ENCODE peak calls at places on chromosomes 5 and 9, in four cellular contexts. O, E, T and F are unnamed samples.

GRCh38 chr9:26551971-26552370 is 340.6 kb downstream of the CAAP1 start:
- DNase-seq in O (no peak), E (no peak), T (no peak), F (no peak)

GRCh38 chr5:74918232-74918669 is 52.1 kb upstream of the FAM169A start:
- DNase-seq in O (no peak), E (no peak), T (no peak), F (no peak)

GRCh38 chr5:68395844-68396523 is 180.4 kb downstream of the PIK3R1 start:
- DNase-seq in O (no peak), E (no peak), T (no peak), F (no peak)

GRCh38 chr9:83047839-83048775 is 14.8 kb downstream of the RASEF start:
- DNase-seq in O (no peak), E (no peak), T (no peak), F (no peak)

GRCh38 chr5:96176022-96176421 is 214.4 kb upstream of the ELL2 start:
- DNase-seq in O (no peak), E (no peak), T (no peak), F (no peak)

GRCh38 chr5:60843693-60844428 is at the start of gene ELOVL7:
- DNase-seq in O (peak), E (peak), T (no peak), F (peak)

GRCh38 chr9:79166005-79166404 is 405.8 kb upstream of the TLE4 start:
- DNase-seq in O (no peak), E (no peak), T (no peak), F (no peak)

GRCh38 chr5:73596705-73597328 is 29.2 kb upstream of the ARHGEF28 start:
- DNase-seq in O (peak), E (peak), T (no peak), F (peak)

GRCh38 chr5:134370306-134370870 is 981 bp upstream of the UBE2B start:
- DNase-seq in O (peak), E (no peak), T (no peak), F (no peak)

GRCh38 chr9:69027355-69028097 is 8.0 kb upstream of the FXN start:
- DNase-seq in O (peak), E (no peak), T (peak), F (peak)

GRCh38 chr5:36528588-36528987 is 77.8 kb upstream of the SLC1A3 start:
- DNase-seq in O (no peak), E (no peak), T (no peak), F (no peak)

GRCh38 chr9:130499804-130500263 is 55.1 kb downstream of the ASS1 start:
- DNase-seq in O (peak), E (no peak), T (no peak), F (peak)

GRCh38 chr5:54586336-54586735 is 68.8 kb downstream of the SNX18 start:
- DNase-seq in O (no peak), E (no peak), T (no peak), F (no peak)

GRCh38 chr9:114071197-114071795 is 6.8 kb downstream of the AMBP start:
- DNase-seq in O (no peak), E (no peak), T (no peak), F (no peak)

GRCh38 chr9:112571624-112572341 is 85.2 kb downstream of the KIAA1958 start:
- DNase-seq in O (no peak), E (no peak), T (no peak), F (no peak)

GRCh38 chr5:3736466-3736865 is 140.8 kb downstream of the IRX1 start:
- DNase-seq in O (no peak), E (no peak), T (no peak), F (no peak)

GRCh38 chr9:115043632-115044031 is 74.3 kb downstream of the TNC start:
- DNase-seq in O (no peak), E (no peak), T (no peak), F (no peak)

GRCh38 chr5:622359-622758 is 10.2 kb downstream of the CEP72 start:
- DNase-seq in O (no peak), E (no peak), T (no peak), F (no peak)

GRCh38 chr9:107033974-107034373 is 171.0 kb downstream of the ZNF462 start:
- DNase-seq in O (no peak), E (no peak), T (peak), F (no peak)

GRCh38 chr5:115558388-115558956 is 13.9 kb upstream of the FEM1C start:
- DNase-seq in O (no peak), E (no peak), T (no peak), F (no peak)

GRCh38 chr9:127176631-127177030 is 54.2 kb upstream of the ANGPTL2 start:
- DNase-seq in O (no peak), E (no peak), T (no peak), F (no peak)

GRCh38 chr9:127196826-127197145 is 67.8 kb upstream of the GARNL3 start:
- DNase-seq in O (no peak), E (no peak), T (no peak), F (no peak)

GRCh38 chr5:11251242-11251641 is 490.2 kb upstream of the DAP start:
- DNase-seq in O (no peak), E (no peak), T (no peak), F (no peak)

DNA sequence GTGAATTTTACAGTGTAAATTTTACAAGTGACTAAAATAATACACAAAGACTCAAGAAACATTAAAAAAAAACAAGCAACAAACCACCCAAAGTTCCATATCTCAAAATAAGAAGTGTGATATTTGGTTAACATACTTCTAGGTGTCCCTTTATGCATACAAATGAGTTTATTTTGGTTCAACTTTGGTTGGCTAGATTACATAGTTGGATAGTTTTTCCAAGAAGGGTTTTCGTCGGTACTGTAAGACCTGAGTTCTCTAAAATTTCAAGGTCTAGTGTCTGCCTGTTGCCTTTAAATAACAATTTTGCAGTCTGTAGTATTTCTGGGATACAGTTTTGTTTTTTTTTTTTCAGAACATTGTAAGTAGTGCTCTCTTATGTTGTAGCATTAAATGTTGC is 58.8 kb upstream of the JAK2 start:
- DNase-seq in O (no peak), E (no peak), T (no peak), F (no peak)
- TF ChIP-seq NRF1 in O (no peak), E (no peak), T (no peak), F (no peak)

DNA sequence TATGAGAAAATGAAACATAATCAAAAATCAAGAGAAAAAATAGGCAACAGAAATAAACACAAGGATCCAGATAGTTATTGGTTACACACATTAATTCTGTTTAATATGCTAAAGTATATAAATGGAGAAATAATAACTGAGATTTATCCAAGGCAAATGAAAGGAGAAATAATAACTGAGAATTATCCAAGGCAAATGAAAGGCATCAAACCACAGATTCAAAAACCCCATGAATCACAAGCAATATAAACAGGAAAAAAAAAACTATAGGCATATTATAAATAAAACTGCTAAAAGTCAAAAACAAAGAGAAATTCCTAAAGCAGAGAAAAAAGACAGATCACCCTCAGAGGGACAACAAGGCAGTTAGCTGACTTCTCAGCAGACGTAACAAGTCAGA is 10.9 kb downstream of the DUSP1 start:
- DNase-seq in O (no peak), E (no peak), T (no peak), F (no peak)
- TF ChIP-seq NRF1 in O (no peak), E (no peak), T (no peak), F (no peak)

GRCh38 chr5:164861610-164862009 is 1356.2 kb downstream of the MAT2B start:
- DNase-seq in O (no peak), E (no peak), T (no peak), F (no peak)

DNA sequence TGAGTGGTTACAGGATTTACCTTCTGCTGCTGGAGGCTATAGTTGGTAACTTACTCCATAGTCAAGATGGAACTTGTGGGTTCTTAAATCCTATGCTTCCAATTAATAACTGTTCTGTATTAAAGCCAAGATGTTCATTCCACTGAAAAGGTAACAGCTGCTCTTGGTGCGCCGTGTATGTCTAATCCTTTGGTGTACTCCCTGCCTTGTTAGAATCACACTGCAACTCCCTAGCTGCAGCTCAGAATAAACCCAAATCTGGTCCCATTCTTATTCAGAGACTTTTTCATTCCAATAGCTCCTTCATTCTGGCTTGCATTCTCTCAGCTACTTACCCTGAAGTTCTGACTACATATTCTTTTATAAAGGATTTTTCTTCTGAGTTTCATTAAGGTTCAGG is 1355.5 kb downstream of the MAT2B start:
- DNase-seq in O (no peak), E (no peak), T (no peak), F (no peak)
- TF ChIP-seq NRF1 in O (no peak), E (no peak), T (no peak), F (no peak)

DNA sequence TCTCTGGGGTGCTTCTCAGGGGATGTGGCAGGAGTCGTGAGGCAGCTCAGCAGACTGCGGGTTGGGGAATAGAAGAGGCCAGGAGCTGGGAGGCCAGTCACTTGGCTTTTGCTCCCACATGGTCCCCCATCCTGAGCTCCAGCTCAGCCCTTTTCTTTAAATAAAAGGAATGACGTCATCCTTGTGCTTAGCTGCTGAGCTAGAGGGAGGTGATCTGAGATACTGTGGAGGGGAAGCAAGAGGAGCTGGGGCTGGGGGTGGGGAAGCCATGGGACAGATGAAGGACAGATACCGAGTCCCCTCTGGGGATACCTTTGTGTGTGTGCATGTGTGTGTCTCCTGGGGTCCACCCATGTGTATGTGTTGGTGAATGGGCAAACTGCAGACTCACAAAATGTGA is 89.0 kb upstream of the ARAP3 start:
- DNase-seq in O (peak), E (no peak), T (no peak), F (no peak)
- TF ChIP-seq NRF1 in O (no peak), E (no peak), T (no peak), F (no peak)

DNA sequence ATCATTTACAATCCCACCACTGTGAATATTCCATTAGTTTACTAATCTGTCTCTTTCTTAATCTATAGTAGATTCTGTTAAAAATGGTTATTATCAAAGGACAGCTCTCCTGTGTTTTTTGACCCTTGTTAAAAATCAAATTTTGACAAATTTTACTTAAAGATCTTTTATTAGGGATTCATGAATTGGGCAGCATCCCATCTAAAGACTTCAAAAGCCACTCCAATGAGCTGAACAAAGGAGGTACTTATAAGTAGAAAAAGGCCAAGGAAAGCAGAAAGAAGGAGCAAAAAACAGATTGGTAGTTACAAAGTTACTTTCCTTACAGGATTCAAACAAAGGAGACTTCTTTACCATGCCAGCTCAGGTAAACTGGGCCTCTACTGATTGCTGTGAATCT is 44.5 kb upstream of the PTPDC1 start:
- DNase-seq in O (no peak), E (no peak), T (no peak), F (no peak)
- TF ChIP-seq NRF1 in O (no peak), E (no peak), T (no peak), F (no peak)

DNA sequence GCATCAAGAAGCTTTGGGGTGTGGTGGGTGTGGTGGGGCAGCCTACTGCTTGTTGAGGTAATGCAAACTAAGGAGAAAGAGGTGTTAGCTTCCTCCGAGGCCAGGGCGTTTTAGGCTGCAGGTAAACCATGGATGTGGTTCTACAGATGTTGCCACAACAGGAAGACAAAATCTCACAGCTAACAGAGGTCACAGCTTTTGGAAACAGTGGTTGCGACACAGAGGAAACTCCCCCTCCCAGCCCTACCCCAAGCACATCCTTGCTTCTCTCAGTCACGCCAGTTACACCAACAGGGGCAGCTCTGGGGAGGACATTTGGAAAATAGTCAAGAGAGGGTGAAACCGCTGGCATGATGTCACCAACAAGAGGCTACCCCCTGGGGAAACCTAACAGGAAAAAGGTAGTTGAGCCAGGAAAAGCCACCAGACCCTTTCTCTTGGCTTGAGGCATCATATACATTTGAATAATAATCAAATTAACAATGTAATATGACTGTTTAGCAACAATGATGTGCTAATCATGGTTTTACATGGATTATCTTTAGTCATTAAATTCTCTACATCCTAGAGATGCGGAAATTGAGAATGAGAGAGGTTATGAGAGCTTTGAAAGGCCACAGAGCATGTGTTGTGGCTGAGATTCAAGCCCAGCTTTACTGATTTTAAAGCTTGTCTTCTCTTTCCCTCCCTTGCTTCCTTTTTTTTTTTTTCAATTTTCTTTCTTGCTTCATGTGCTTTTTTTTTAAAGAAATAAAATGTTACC is 82.2 kb upstream of the IL12B start:
- DNase-seq in O (no peak), E (no peak), T (peak), F (no peak)
- TF ChIP-seq NRF1 in O (no peak), E (no peak), T (no peak), F (no peak)

GRCh38 chr5:79527431-79527830 is 13.5 kb upstream of the HOMER1 start:
- DNase-seq in O (no peak), E (no peak), T (no peak), F (no peak)
- TF ChIP-seq NRF1 in O (no peak), E (no peak), T (no peak), F (no peak)

GRCh38 chr5:9455826-9456434 is 89.9 kb downstream of the SEMA5A start:
- DNase-seq in O (no peak), E (no peak), T (no peak), F (no peak)

GRCh38 chr5:9453480-9454011 is 92.3 kb downstream of the SEMA5A start:
- DNase-seq in O (no peak), E (no peak), T (no peak), F (no peak)

GRCh38 chr5:9454012-9454481 is 91.8 kb downstream of the SEMA5A start:
- DNase-seq in O (no peak), E (no peak), T (no peak), F (peak)

GRCh38 chr5:9454491-9454890 is 91.4 kb downstream of the SEMA5A start:
- DNase-seq in O (no peak), E (no peak), T (no peak), F (no peak)

GRCh38 chr5:9456435-9457042 is 89.3 kb downstream of the SEMA5A start:
- DNase-seq in O (no peak), E (no peak), T (no peak), F (peak)
- TF ChIP-seq NRF1 in O (no peak), E (no peak), T (no peak), F (no peak)